ENCODE peak calls at places on chromosomes 4 and X, in seven cellular contexts. One of them, this sample, is unnamed.

GRCh38 chr4:15501941-15502340 is 32.3 kb downstream of the CC2D2A start:
- DNase-seq in gastrocnemius medialis: no peak
- DNase-seq in activated CD4-positive, alpha-beta T cell treated with anti-CD3 and anti-CD28 coated beads for 4 hours: no peak
- DNase-seq in left ventricle myocardium inferior: no peak
- DNase-seq in H4: no peak
- DNase-seq in GM04504: no peak
- DNase-seq in GM12891: no peak
- DNase-seq in this sample: no peak

GRCh38 chr4:115675721-115676120 is 562.3 kb upstream of the NDST4 start:
- DNase-seq in gastrocnemius medialis: no peak
- DNase-seq in activated CD4-positive, alpha-beta T cell treated with anti-CD3 and anti-CD28 coated beads for 4 hours: no peak
- DNase-seq in left ventricle myocardium inferior: no peak
- DNase-seq in H4: peak
- DNase-seq in GM04504: no peak
- DNase-seq in GM12891: no peak
- DNase-seq in this sample: no peak

GRCh38 chr4:86449746-86450145 is 89.9 kb upstream of the MAPK10 start:
- DNase-seq in gastrocnemius medialis: no peak
- DNase-seq in activated CD4-positive, alpha-beta T cell treated with anti-CD3 and anti-CD28 coated beads for 4 hours: no peak
- DNase-seq in left ventricle myocardium inferior: no peak
- DNase-seq in H4: no peak
- DNase-seq in GM04504: no peak
- DNase-seq in GM12891: no peak
- DNase-seq in this sample: no peak

GRCh38 chr4:165325732-165326512 is 1.5 kb upstream of the MSMO1 start:
- DNase-seq in gastrocnemius medialis: no peak
- DNase-seq in activated CD4-positive, alpha-beta T cell treated with anti-CD3 and anti-CD28 coated beads for 4 hours: no peak
- DNase-seq in left ventricle myocardium inferior: no peak
- DNase-seq in H4: peak
- DNase-seq in GM04504: peak
- DNase-seq in GM12891: no peak
- DNase-seq in this sample: peak

GRCh38 chrX:154348114-154348531 is 26.3 kb downstream of the FLNA start:
- DNase-seq in gastrocnemius medialis: no peak
- DNase-seq in activated CD4-positive, alpha-beta T cell treated with anti-CD3 and anti-CD28 coated beads for 4 hours: no peak
- DNase-seq in left ventricle myocardium inferior: no peak
- DNase-seq in H4: peak
- DNase-seq in GM04504: no peak
- DNase-seq in GM12891: no peak
- DNase-seq in this sample: no peak

GRCh38 chr4:46886711-46887110 is 22.3 kb downstream of the COX7B2 start:
- DNase-seq in gastrocnemius medialis: no peak
- DNase-seq in activated CD4-positive, alpha-beta T cell treated with anti-CD3 and anti-CD28 coated beads for 4 hours: no peak
- DNase-seq in left ventricle myocardium inferior: no peak
- DNase-seq in H4: peak
- DNase-seq in GM04504: no peak
- DNase-seq in GM12891: no peak
- DNase-seq in this sample: no peak

GRCh38 chr4:56469489-56470210 is 2.2 kb downstream of the SRP72 start:
- DNase-seq in gastrocnemius medialis: no peak
- DNase-seq in activated CD4-positive, alpha-beta T cell treated with anti-CD3 and anti-CD28 coated beads for 4 hours: no peak
- DNase-seq in left ventricle myocardium inferior: no peak
- DNase-seq in H4: no peak
- DNase-seq in GM04504: no peak
- DNase-seq in GM12891: no peak
- DNase-seq in this sample: no peak

GRCh38 chr4:10405672-10406071 is 51.6 kb downstream of the ZNF518B start:
- DNase-seq in gastrocnemius medialis: no peak
- DNase-seq in activated CD4-positive, alpha-beta T cell treated with anti-CD3 and anti-CD28 coated beads for 4 hours: no peak
- DNase-seq in left ventricle myocardium inferior: no peak
- DNase-seq in H4: no peak
- DNase-seq in GM04504: no peak
- DNase-seq in GM12891: no peak
- DNase-seq in this sample: no peak

GRCh38 chr4:22385615-22386014 is 130.3 kb downstream of the ADGRA3 start:
- DNase-seq in gastrocnemius medialis: no peak
- DNase-seq in activated CD4-positive, alpha-beta T cell treated with anti-CD3 and anti-CD28 coated beads for 4 hours: no peak
- DNase-seq in left ventricle myocardium inferior: no peak
- DNase-seq in H4: no peak
- DNase-seq in GM04504: peak
- DNase-seq in GM12891: no peak
- DNase-seq in this sample: no peak

GRCh38 chrX:96770315-96770714 is 85.7 kb downstream of the DIAPH2 start:
- DNase-seq in gastrocnemius medialis: no peak
- DNase-seq in activated CD4-positive, alpha-beta T cell treated with anti-CD3 and anti-CD28 coated beads for 4 hours: no peak
- DNase-seq in left ventricle myocardium inferior: no peak
- DNase-seq in H4: peak
- DNase-seq in GM04504: no peak
- DNase-seq in GM12891: no peak
- DNase-seq in this sample: no peak

GRCh38 chr4:189514209-189514608 is 426.5 kb upstream of the FRG1 start:
- DNase-seq in gastrocnemius medialis: no peak
- DNase-seq in activated CD4-positive, alpha-beta T cell treated with anti-CD3 and anti-CD28 coated beads for 4 hours: no peak
- DNase-seq in left ventricle myocardium inferior: no peak
- DNase-seq in H4: no peak
- DNase-seq in GM04504: no peak
- DNase-seq in GM12891: no peak
- DNase-seq in this sample: no peak

GRCh38 chrX:31500920-31501319 is 429.1 kb upstream of the FTHL17 start:
- DNase-seq in gastrocnemius medialis: no peak
- DNase-seq in activated CD4-positive, alpha-beta T cell treated with anti-CD3 and anti-CD28 coated beads for 4 hours: no peak
- DNase-seq in left ventricle myocardium inferior: no peak
- DNase-seq in H4: peak
- DNase-seq in GM04504: no peak
- DNase-seq in GM12891: no peak
- DNase-seq in this sample: peak

GRCh38 chr4:2820216-2820982 is 23.2 kb upstream of the ADD1 start:
- DNase-seq in gastrocnemius medialis: no peak
- DNase-seq in activated CD4-positive, alpha-beta T cell treated with anti-CD3 and anti-CD28 coated beads for 4 hours: no peak
- DNase-seq in left ventricle myocardium inferior: peak
- DNase-seq in H4: no peak
- DNase-seq in GM04504: no peak
- DNase-seq in GM12891: no peak
- DNase-seq in this sample: no peak

GRCh38 chrX:134601240-134601639 is 57.0 kb downstream of the PLAC1 start:
- DNase-seq in gastrocnemius medialis: no peak
- DNase-seq in activated CD4-positive, alpha-beta T cell treated with anti-CD3 and anti-CD28 coated beads for 4 hours: no peak
- DNase-seq in left ventricle myocardium inferior: no peak
- DNase-seq in H4: peak
- DNase-seq in GM04504: no peak
- DNase-seq in GM12891: no peak
- DNase-seq in this sample: no peak

GRCh38 chr4:189002475-189002874 is 863.2 kb downstream of the TRIML1 start:
- DNase-seq in gastrocnemius medialis: no peak
- DNase-seq in activated CD4-positive, alpha-beta T cell treated with anti-CD3 and anti-CD28 coated beads for 4 hours: no peak
- DNase-seq in left ventricle myocardium inferior: no peak
- DNase-seq in H4: no peak
- DNase-seq in GM04504: no peak
- DNase-seq in GM12891: no peak
- DNase-seq in this sample: no peak

GRCh38 chr4:137370206-137370633 is 162.1 kb downstream of the PCDH18 start:
- DNase-seq in gastrocnemius medialis: no peak
- DNase-seq in activated CD4-positive, alpha-beta T cell treated with anti-CD3 and anti-CD28 coated beads for 4 hours: no peak
- DNase-seq in left ventricle myocardium inferior: no peak
- DNase-seq in H4: peak
- DNase-seq in GM04504: no peak
- DNase-seq in GM12891: no peak
- DNase-seq in this sample: peak

GRCh38 chrX:15988661-15989603 is 134.3 kb upstream of the AP1S2 start:
- DNase-seq in gastrocnemius medialis: no peak
- DNase-seq in activated CD4-positive, alpha-beta T cell treated with anti-CD3 and anti-CD28 coated beads for 4 hours: no peak
- DNase-seq in left ventricle myocardium inferior: no peak
- DNase-seq in H4: peak
- DNase-seq in GM04504: peak
- DNase-seq in GM12891: no peak
- DNase-seq in this sample: peak

GRCh38 chr4:124275-125081 is at the start of gene ZNF718:
- DNase-seq in gastrocnemius medialis: peak
- DNase-seq in activated CD4-positive, alpha-beta T cell treated with anti-CD3 and anti-CD28 coated beads for 4 hours: peak
- DNase-seq in left ventricle myocardium inferior: peak
- DNase-seq in H4: no peak
- DNase-seq in GM04504: peak
- DNase-seq in GM12891: peak
- DNase-seq in this sample: peak

GRCh38 chr4:31918891-31919290 is 1198.7 kb downstream of the PCDH7 start:
- DNase-seq in gastrocnemius medialis: no peak
- DNase-seq in activated CD4-positive, alpha-beta T cell treated with anti-CD3 and anti-CD28 coated beads for 4 hours: no peak
- DNase-seq in left ventricle myocardium inferior: no peak
- DNase-seq in H4: peak
- DNase-seq in GM04504: no peak
- DNase-seq in GM12891: no peak
- DNase-seq in this sample: no peak

GRCh38 chrX:42678133-42678532 is 99.8 kb downstream of the PPP1R2C start:
- DNase-seq in gastrocnemius medialis: no peak
- DNase-seq in activated CD4-positive, alpha-beta T cell treated with anti-CD3 and anti-CD28 coated beads for 4 hours: no peak
- DNase-seq in left ventricle myocardium inferior: no peak
- DNase-seq in H4: peak
- DNase-seq in GM04504: no peak
- DNase-seq in GM12891: no peak
- DNase-seq in this sample: no peak

GRCh38 chr4:173490256-173490655 is 39.8 kb downstream of the HAND2 start:
- DNase-seq in gastrocnemius medialis: no peak
- DNase-seq in activated CD4-positive, alpha-beta T cell treated with anti-CD3 and anti-CD28 coated beads for 4 hours: no peak
- DNase-seq in left ventricle myocardium inferior: no peak
- DNase-seq in H4: no peak
- DNase-seq in GM04504: no peak
- DNase-seq in GM12891: no peak
- DNase-seq in this sample: no peak

GRCh38 chr4:150009533-150009932 is 68.7 kb upstream of the DCLK2 start:
- DNase-seq in gastrocnemius medialis: no peak
- DNase-seq in activated CD4-positive, alpha-beta T cell treated with anti-CD3 and anti-CD28 coated beads for 4 hours: no peak
- DNase-seq in left ventricle myocardium inferior: no peak
- DNase-seq in H4: no peak
- DNase-seq in GM04504: no peak
- DNase-seq in GM12891: no peak
- DNase-seq in this sample: no peak

GRCh38 chrX:129833153-129834004 is 10.3 kb downstream of the ZDHHC9 start:
- DNase-seq in gastrocnemius medialis: no peak
- DNase-seq in activated CD4-positive, alpha-beta T cell treated with anti-CD3 and anti-CD28 coated beads for 4 hours: no peak
- DNase-seq in left ventricle myocardium inferior: no peak
- DNase-seq in H4: no peak
- DNase-seq in GM04504: no peak
- DNase-seq in GM12891: no peak
- DNase-seq in this sample: peak

GRCh38 chr4:1598206-1598605 is 85.9 kb downstream of the FAM53A start:
- DNase-seq in gastrocnemius medialis: no peak
- DNase-seq in activated CD4-positive, alpha-beta T cell treated with anti-CD3 and anti-CD28 coated beads for 4 hours: no peak
- DNase-seq in left ventricle myocardium inferior: no peak
- DNase-seq in H4: no peak
- DNase-seq in GM04504: no peak
- DNase-seq in GM12891: no peak
- DNase-seq in this sample: no peak

GRCh38 chrX:130840345-130840744 is 62.7 kb downstream of the ENOX2 start:
- DNase-seq in gastrocnemius medialis: no peak
- DNase-seq in activated CD4-positive, alpha-beta T cell treated with anti-CD3 and anti-CD28 coated beads for 4 hours: no peak
- DNase-seq in left ventricle myocardium inferior: no peak
- DNase-seq in H4: no peak
- DNase-seq in GM04504: no peak
- DNase-seq in GM12891: no peak
- DNase-seq in this sample: no peak

GRCh38 chrX:140510895-140511295 is 6.0 kb upstream of the SOX3 start:
- DNase-seq in gastrocnemius medialis: no peak
- DNase-seq in activated CD4-positive, alpha-beta T cell treated with anti-CD3 and anti-CD28 coated beads for 4 hours: no peak
- DNase-seq in left ventricle myocardium inferior: no peak
- DNase-seq in H4: no peak
- DNase-seq in GM04504: no peak
- DNase-seq in GM12891: no peak
- DNase-seq in this sample: no peak